ENCODE peak calls at places on chromosomes 7 and 10, in four cellular contexts. One of them, this sample, is unnamed.

GRCh38 chr10:70174058-70174741 is 3.9 kb upstream of the SAR1A start:
- DNase-seq in naive thymus-derived CD4-positive, alpha-beta T cell: peak; percentile 29
- DNase-seq in CD8-positive, alpha-beta T cell: no peak
- DNase-seq in foreskin keratinocyte: no peak
- DNase-seq in this sample: peak; percentile 27

GRCh38 chr10:95445837-95446347 is 115.3 kb downstream of the SORBS1 start:
- DNase-seq in naive thymus-derived CD4-positive, alpha-beta T cell: peak; percentile 29
- DNase-seq in CD8-positive, alpha-beta T cell: no peak
- DNase-seq in foreskin keratinocyte: peak; percentile 58
- DNase-seq in this sample: no peak

GRCh38 chr7:140604760-140605159 is 35.9 kb downstream of the DENND2A start:
- DNase-seq in naive thymus-derived CD4-positive, alpha-beta T cell: no peak
- DNase-seq in CD8-positive, alpha-beta T cell: no peak
- DNase-seq in foreskin keratinocyte: no peak
- DNase-seq in this sample: no peak

GRCh38 chr7:117673839-117674238 is 194.0 kb downstream of the CFTR start:
- DNase-seq in naive thymus-derived CD4-positive, alpha-beta T cell: no peak
- DNase-seq in CD8-positive, alpha-beta T cell: no peak
- DNase-seq in foreskin keratinocyte: peak; percentile 23
- DNase-seq in this sample: no peak

GRCh38 chr7:106659963-106660861 is 746 bp downstream of the CCDC71L start:
- DNase-seq in naive thymus-derived CD4-positive, alpha-beta T cell: peak; percentile 84
- DNase-seq in CD8-positive, alpha-beta T cell: peak; percentile 67
- DNase-seq in foreskin keratinocyte: peak; percentile 33
- DNase-seq in this sample: peak; percentile 45

GRCh38 chr10:22504766-22505165 is 159.5 kb downstream of the SPAG6 start:
- DNase-seq in naive thymus-derived CD4-positive, alpha-beta T cell: no peak
- DNase-seq in CD8-positive, alpha-beta T cell: no peak
- DNase-seq in foreskin keratinocyte: no peak
- DNase-seq in this sample: no peak

GRCh38 chr10:90865400-90865799 is 6.4 kb upstream of the RPP30 start:
- DNase-seq in naive thymus-derived CD4-positive, alpha-beta T cell: no peak
- DNase-seq in CD8-positive, alpha-beta T cell: no peak
- DNase-seq in foreskin keratinocyte: no peak
- DNase-seq in this sample: no peak

GRCh38 chr7:44045226-44046014 is 918 bp downstream of the DBNL start:
- DNase-seq in naive thymus-derived CD4-positive, alpha-beta T cell: no peak
- DNase-seq in CD8-positive, alpha-beta T cell: no peak
- DNase-seq in foreskin keratinocyte: no peak
- DNase-seq in this sample: no peak

GRCh38 chr7:67462781-67463191 is 466.2 kb downstream of the TYW1 start:
- DNase-seq in naive thymus-derived CD4-positive, alpha-beta T cell: no peak
- DNase-seq in CD8-positive, alpha-beta T cell: no peak
- DNase-seq in foreskin keratinocyte: no peak
- DNase-seq in this sample: no peak

GRCh38 chr7:20435305-20435704 is 104.6 kb downstream of the ITGB8 start:
- DNase-seq in naive thymus-derived CD4-positive, alpha-beta T cell: no peak
- DNase-seq in CD8-positive, alpha-beta T cell: no peak
- DNase-seq in foreskin keratinocyte: no peak
- DNase-seq in this sample: no peak

GRCh38 chr10:62719058-62719457 is 85.5 kb upstream of the ADO start:
- DNase-seq in naive thymus-derived CD4-positive, alpha-beta T cell: no peak
- DNase-seq in CD8-positive, alpha-beta T cell: no peak
- DNase-seq in foreskin keratinocyte: no peak
- DNase-seq in this sample: no peak

GRCh38 chr10:124043310-124044142 is 49.9 kb downstream of the CHST15 start:
- DNase-seq in naive thymus-derived CD4-positive, alpha-beta T cell: no peak
- DNase-seq in CD8-positive, alpha-beta T cell: no peak
- DNase-seq in foreskin keratinocyte: peak; percentile 47
- DNase-seq in this sample: no peak

GRCh38 chr10:121043124-121043849 is 192.1 kb downstream of the WDR11 start:
- DNase-seq in naive thymus-derived CD4-positive, alpha-beta T cell: no peak
- DNase-seq in CD8-positive, alpha-beta T cell: no peak
- DNase-seq in foreskin keratinocyte: no peak
- DNase-seq in this sample: no peak

GRCh38 chr10:78225611-78226010 is 191.9 kb downstream of the RPS24 start:
- DNase-seq in naive thymus-derived CD4-positive, alpha-beta T cell: no peak
- DNase-seq in CD8-positive, alpha-beta T cell: no peak
- DNase-seq in foreskin keratinocyte: no peak
- DNase-seq in this sample: no peak

GRCh38 chr7:32586291-32587221 is 91.3 kb downstream of the AVL9 start:
- DNase-seq in naive thymus-derived CD4-positive, alpha-beta T cell: no peak
- DNase-seq in CD8-positive, alpha-beta T cell: no peak
- DNase-seq in foreskin keratinocyte: no peak
- DNase-seq in this sample: no peak

GRCh38 chr7:140062118-140062527 is 628 bp downstream of the PARP12 start:
- DNase-seq in naive thymus-derived CD4-positive, alpha-beta T cell: no peak
- DNase-seq in CD8-positive, alpha-beta T cell: peak; percentile 44
- DNase-seq in foreskin keratinocyte: peak; percentile 13
- DNase-seq in this sample: peak; percentile 48

GRCh38 chr7:23530355-23530754 is 1.4 kb downstream of the TRA2A start:
- DNase-seq in naive thymus-derived CD4-positive, alpha-beta T cell: no peak
- DNase-seq in CD8-positive, alpha-beta T cell: peak; percentile 11
- DNase-seq in foreskin keratinocyte: peak; percentile 21
- DNase-seq in this sample: peak; percentile 29

GRCh38 chr7:100693312-100694195 is 496 bp downstream of the GIGYF1 start:
- DNase-seq in naive thymus-derived CD4-positive, alpha-beta T cell: no peak
- DNase-seq in CD8-positive, alpha-beta T cell: no peak
- DNase-seq in foreskin keratinocyte: no peak
- DNase-seq in this sample: no peak

GRCh38 chr7:5564894-5565293 is 141.3 kb upstream of the TNRC18 start:
- DNase-seq in naive thymus-derived CD4-positive, alpha-beta T cell: no peak
- DNase-seq in CD8-positive, alpha-beta T cell: no peak
- DNase-seq in foreskin keratinocyte: no peak
- DNase-seq in this sample: no peak

GRCh38 chr7:20834656-20835055 is 48.0 kb upstream of the SP8 start:
- DNase-seq in naive thymus-derived CD4-positive, alpha-beta T cell: no peak
- DNase-seq in CD8-positive, alpha-beta T cell: no peak
- DNase-seq in foreskin keratinocyte: no peak
- DNase-seq in this sample: no peak

GRCh38 chr10:120789292-120789691 is 61.9 kb upstream of the WDR11 start:
- DNase-seq in naive thymus-derived CD4-positive, alpha-beta T cell: no peak
- DNase-seq in CD8-positive, alpha-beta T cell: no peak
- DNase-seq in foreskin keratinocyte: no peak
- DNase-seq in this sample: no peak

GRCh38 chr10:99938563-99938962 is 71.2 kb downstream of the DNMBP start:
- DNase-seq in naive thymus-derived CD4-positive, alpha-beta T cell: no peak
- DNase-seq in CD8-positive, alpha-beta T cell: no peak
- DNase-seq in foreskin keratinocyte: no peak
- DNase-seq in this sample: no peak

GRCh38 chr10:110481948-110482347 is 15.8 kb upstream of the DUSP5 start:
- DNase-seq in naive thymus-derived CD4-positive, alpha-beta T cell: no peak
- DNase-seq in CD8-positive, alpha-beta T cell: no peak
- DNase-seq in foreskin keratinocyte: no peak
- DNase-seq in this sample: no peak

GRCh38 chr10:89163265-89163995 is 43.7 kb downstream of the CH25H start:
- DNase-seq in naive thymus-derived CD4-positive, alpha-beta T cell: peak; percentile 42
- DNase-seq in CD8-positive, alpha-beta T cell: no peak
- DNase-seq in foreskin keratinocyte: peak; percentile 70
- DNase-seq in this sample: peak; percentile 12

GRCh38 chr10:71339796-71340589 is 20.9 kb downstream of the SLC29A3 start:
- DNase-seq in naive thymus-derived CD4-positive, alpha-beta T cell: no peak
- DNase-seq in CD8-positive, alpha-beta T cell: no peak
- DNase-seq in foreskin keratinocyte: no peak
- DNase-seq in this sample: no peak

GRCh38 chr7:150855046-150855445 is 2.7 kb downstream of the AOC1 start:
- DNase-seq in naive thymus-derived CD4-positive, alpha-beta T cell: no peak
- DNase-seq in CD8-positive, alpha-beta T cell: no peak
- DNase-seq in foreskin keratinocyte: no peak
- DNase-seq in this sample: no peak

GRCh38 chr10:124689911-124690498 is 54.2 kb downstream of the FAM53B start:
- DNase-seq in naive thymus-derived CD4-positive, alpha-beta T cell: no peak
- DNase-seq in CD8-positive, alpha-beta T cell: no peak
- DNase-seq in foreskin keratinocyte: no peak
- DNase-seq in this sample: no peak

GRCh38 chr10:7288060-7288690 is 122.7 kb downstream of the SFMBT2 start:
- DNase-seq in naive thymus-derived CD4-positive, alpha-beta T cell: no peak
- DNase-seq in CD8-positive, alpha-beta T cell: no peak
- DNase-seq in foreskin keratinocyte: no peak
- DNase-seq in this sample: no peak

GRCh38 chr10:129605986-129606518 is 139.0 kb downstream of the MGMT start:
- DNase-seq in naive thymus-derived CD4-positive, alpha-beta T cell: no peak
- DNase-seq in CD8-positive, alpha-beta T cell: no peak
- DNase-seq in foreskin keratinocyte: no peak
- DNase-seq in this sample: no peak
- H3K4me1 ChIP-seq in naive thymus-derived CD4-positive, alpha-beta T cell: no peaks in the 10 kb centered on the region
- H3K4me1 ChIP-seq in CD8-positive, alpha-beta T cell: no peaks in the 10 kb centered on the region
- H3K4me1 ChIP-seq in foreskin keratinocyte: no peaks in the 10 kb centered on the region
- H3K4me1 ChIP-seq in this sample: no peaks in the 10 kb centered on the region

DNA sequence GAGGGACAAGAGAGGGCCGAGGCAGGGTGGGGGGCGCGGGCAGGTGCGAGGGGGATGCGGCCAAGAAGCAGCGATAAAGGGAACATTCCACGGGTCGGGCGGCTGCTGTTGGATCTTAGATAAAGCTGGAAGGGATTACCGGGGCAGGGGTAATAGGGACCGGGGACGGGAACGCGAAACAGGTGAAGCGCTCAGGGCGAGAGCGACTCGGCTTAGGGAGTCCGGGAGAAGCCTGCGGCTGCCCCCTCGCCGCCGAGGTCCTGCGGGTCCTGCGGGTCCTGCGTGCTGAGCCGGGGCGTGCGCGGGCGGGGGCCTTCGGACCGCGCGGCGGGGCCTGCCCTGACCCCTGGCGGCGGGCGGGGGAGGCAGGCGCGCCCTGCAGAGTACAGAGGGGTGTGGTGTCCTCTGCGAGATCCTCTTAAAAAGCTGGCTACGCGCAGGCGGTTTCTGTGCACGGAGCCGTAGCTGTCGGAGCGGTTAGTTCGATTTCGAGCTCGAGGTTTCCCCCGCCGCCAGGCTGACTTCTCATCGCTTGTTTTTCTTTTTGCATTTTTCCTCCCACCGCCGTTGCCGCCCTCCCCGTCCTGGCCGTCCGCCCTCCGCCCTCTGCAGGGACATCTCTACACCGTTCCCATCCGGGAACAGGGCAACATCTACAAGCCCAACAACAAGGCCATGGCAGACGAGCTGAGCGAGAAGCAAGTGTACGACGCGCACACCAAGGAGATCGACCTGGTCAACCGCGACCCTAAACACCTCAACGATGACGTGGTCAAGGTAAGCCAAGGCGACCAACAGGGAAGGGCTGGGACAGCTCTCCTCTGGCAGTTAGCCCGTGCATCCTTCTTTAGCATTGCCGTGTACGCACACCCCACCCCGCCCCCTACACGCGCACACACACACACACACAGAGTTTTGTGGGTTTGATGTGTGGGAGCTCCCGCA is 1.3 kb downstream of the CAV1 start:
- DNase-seq in naive thymus-derived CD4-positive, alpha-beta T cell: peak; percentile 73
- DNase-seq in CD8-positive, alpha-beta T cell: peak; percentile 41
- DNase-seq in foreskin keratinocyte: no peak
- DNase-seq in this sample: peak; percentile 38
- H3K4me1 ChIP-seq in naive thymus-derived CD4-positive, alpha-beta T cell: peaks cover 9% of the 10 kb centered on the region
- H3K4me1 ChIP-seq in CD8-positive, alpha-beta T cell: peaks cover 21% of the 10 kb centered on the region
- H3K4me1 ChIP-seq in foreskin keratinocyte: peaks cover 43% of the 10 kb centered on the region
- H3K4me1 ChIP-seq in this sample: peaks cover 18% of the 10 kb centered on the region

GRCh38 chr7:18824157-18824556 is 293.3 kb downstream of the TWIST1 start:
- DNase-seq in naive thymus-derived CD4-positive, alpha-beta T cell: no peak
- DNase-seq in CD8-positive, alpha-beta T cell: no peak
- DNase-seq in foreskin keratinocyte: no peak
- DNase-seq in this sample: no peak
- H3K4me1 ChIP-seq in naive thymus-derived CD4-positive, alpha-beta T cell: no peaks in the 10 kb centered on the region
- H3K4me1 ChIP-seq in CD8-positive, alpha-beta T cell: no peaks in the 10 kb centered on the region
- H3K4me1 ChIP-seq in foreskin keratinocyte: no peaks in the 10 kb centered on the region
- H3K4me1 ChIP-seq in this sample: no peaks in the 10 kb centered on the region

GRCh38 chr10:61633665-61634064 is 29.1 kb upstream of the CABCOCO1 start:
- DNase-seq in naive thymus-derived CD4-positive, alpha-beta T cell: no peak
- DNase-seq in CD8-positive, alpha-beta T cell: no peak
- DNase-seq in foreskin keratinocyte: no peak
- DNase-seq in this sample: no peak
- H3K4me1 ChIP-seq in naive thymus-derived CD4-positive, alpha-beta T cell: no peaks in the 10 kb centered on the region
- H3K4me1 ChIP-seq in CD8-positive, alpha-beta T cell: no peaks in the 10 kb centered on the region
- H3K4me1 ChIP-seq in foreskin keratinocyte: peaks cover 14% of the 10 kb centered on the region
- H3K4me1 ChIP-seq in this sample: no peaks in the 10 kb centered on the region

GRCh38 chr10:132579027-132579859 is 41.7 kb downstream of the INPP5A start:
- DNase-seq in naive thymus-derived CD4-positive, alpha-beta T cell: no peak
- DNase-seq in CD8-positive, alpha-beta T cell: no peak
- DNase-seq in foreskin keratinocyte: no peak
- DNase-seq in this sample: no peak
- H3K4me1 ChIP-seq in naive thymus-derived CD4-positive, alpha-beta T cell: peaks cover 5% of the 10 kb centered on the region
- H3K4me1 ChIP-seq in CD8-positive, alpha-beta T cell: peaks cover 15% of the 10 kb centered on the region
- H3K4me1 ChIP-seq in foreskin keratinocyte: no peaks in the 10 kb centered on the region
- H3K4me1 ChIP-seq in this sample: no peaks in the 10 kb centered on the region

DNA sequence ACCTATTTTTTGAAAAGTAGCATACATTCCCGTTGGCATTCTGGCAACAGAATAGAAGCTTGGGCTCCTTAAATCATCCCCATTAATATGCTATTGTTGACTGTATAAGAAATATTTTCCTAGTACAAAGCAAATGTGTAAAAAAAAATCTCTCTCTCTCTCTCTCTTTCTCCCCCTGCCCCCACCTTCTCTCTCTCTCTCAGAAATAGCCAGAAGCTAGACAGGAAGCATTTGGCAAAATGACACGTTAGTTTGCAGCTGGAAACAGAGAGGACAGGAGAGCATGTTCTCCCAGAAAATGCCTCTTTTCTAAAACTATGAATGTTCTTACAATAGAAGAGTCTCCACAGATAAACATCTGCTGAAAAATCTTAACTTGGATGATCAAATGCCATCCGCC is 59.6 kb upstream of the AKR1E2 start:
- DNase-seq in naive thymus-derived CD4-positive, alpha-beta T cell: no peak
- DNase-seq in CD8-positive, alpha-beta T cell: no peak
- DNase-seq in foreskin keratinocyte: no peak
- DNase-seq in this sample: no peak
- H3K4me1 ChIP-seq in naive thymus-derived CD4-positive, alpha-beta T cell: no peaks in the 10 kb centered on the region
- H3K4me1 ChIP-seq in CD8-positive, alpha-beta T cell: no peaks in the 10 kb centered on the region
- H3K4me1 ChIP-seq in foreskin keratinocyte: peaks cover 69% of the 10 kb centered on the region
- H3K4me1 ChIP-seq in this sample: no peaks in the 10 kb centered on the region